ENCODE peak calls at places on chromosomes 13 and 19, in eight cellular contexts. V is stimulated activated CD4-positive, alpha-beta T cell treated with anti-CD3 and anti-CD28 coated beads, Interleukin-2, amount 100 ng/mL, for 4 hours; M is brain pericyte; E is GDM1; G is ELF-1; Q is stimulated activated CD8-positive, alpha-beta memory T cell treated with anti-CD3 and anti-CD28 coated beads, Interleukin-12 subunit alpha, Interleukin-12 subunit beta, amount 100 ng/mL, for 1 hour; N is activated T-cell treated with anti-CD3 and anti-CD28 coated beads, Interleukin-2, amount 50 U/mL, for 4 hours; Y is AG04450. L is an unnamed sample.

GRCh38 chr19:4557971-4558941 is 1.2 kb downstream of the SEMA6B start:
- DNase-seq in V (no peak), M (no peak), E (no peak), G (peak), Q (no peak), N (no peak), Y (no peak), L (peak)

GRCh38 chr13:31093145-31093885 is 68.4 kb downstream of the HSPH1 start:
- DNase-seq in V (no peak), M (no peak), E (no peak), G (no peak), Q (no peak), N (no peak), Y (no peak), L (no peak)

GRCh38 chr19:18541992-18542935 is 1.1 kb downstream of the FKBP8 start:
- DNase-seq in V (no peak), M (no peak), E (no peak), G (no peak), Q (no peak), N (no peak), Y (no peak), L (no peak)

GRCh38 chr13:80524447-80525215 is 183.7 kb upstream of the SPRY2 start:
- DNase-seq in V (no peak), M (no peak), E (no peak), G (no peak), Q (no peak), N (no peak), Y (no peak), L (no peak)

GRCh38 chr13:79435549-79435948 is 29.5 kb upstream of the RBM26 start:
- DNase-seq in V (no peak), M (no peak), E (no peak), G (no peak), Q (no peak), N (no peak), Y (no peak), L (no peak)

GRCh38 chr13:109968876-109969577 is 182.6 kb upstream of the IRS2 start:
- DNase-seq in V (no peak), M (no peak), E (no peak), G (no peak), Q (no peak), N (no peak), Y (no peak), L (no peak)

GRCh38 chr13:21979156-21979819 is 308.4 kb downstream of the FGF9 start:
- DNase-seq in V (no peak), M (no peak), E (no peak), G (no peak), Q (no peak), N (no peak), Y (no peak), L (no peak)

GRCh38 chr13:100645382-100645781 is 29.2 kb downstream of the TMTC4 start:
- DNase-seq in V (no peak), M (no peak), E (no peak), G (no peak), Q (no peak), N (no peak), Y (no peak), L (no peak)

GRCh38 chr19:13146763-13147563 is 3.2 kb downstream of the STX10 start:
- DNase-seq in V (no peak), M (no peak), E (no peak), G (no peak), Q (no peak), N (no peak), Y (no peak), L (no peak)

GRCh38 chr13:51501592-51502205 is 48.9 kb upstream of the INTS6 start:
- DNase-seq in V (no peak), M (no peak), E (no peak), G (no peak), Q (no peak), N (no peak), Y (no peak), L (no peak)

GRCh38 chr19:15562861-15563260 is 52.2 kb upstream of the CYP4F8 start:
- DNase-seq in V (no peak), M (no peak), E (no peak), G (no peak), Q (no peak), N (no peak), Y (peak), L (peak)

GRCh38 chr13:58406545-58406944 is 775.0 kb downstream of the PCDH17 start:
- DNase-seq in V (no peak), M (no peak), E (no peak), G (no peak), Q (no peak), N (no peak), Y (no peak), L (no peak)

GRCh38 chr19:18278521-18279265 is 2.7 kb downstream of the JUND start:
- DNase-seq in V (peak), M (no peak), E (peak), G (peak), Q (no peak), N (peak), Y (no peak), L (peak)

GRCh38 chr13:45859682-45860081 is 8.1 kb upstream of the SIAH3 start:
- DNase-seq in V (no peak), M (no peak), E (no peak), G (peak), Q (no peak), N (no peak), Y (no peak), L (no peak)

GRCh38 chr19:41426952-41427646 is at the start of gene B3GNT8:
- DNase-seq in V (peak), M (no peak), E (no peak), G (peak), Q (no peak), N (peak), Y (peak), L (peak)

GRCh38 chr13:33229446-33230177 is 55.9 kb downstream of the STARD13 start:
- DNase-seq in V (no peak), M (no peak), E (no peak), G (peak), Q (no peak), N (no peak), Y (no peak), L (no peak)

GRCh38 chr13:111166882-111167281 is 51.8 kb downstream of the ARHGEF7 start:
- DNase-seq in V (no peak), M (no peak), E (no peak), G (no peak), Q (no peak), N (no peak), Y (no peak), L (no peak)

GRCh38 chr19:33819875-33820781 is 23.5 kb downstream of the KCTD15 start:
- DNase-seq in V (peak), M (no peak), E (peak), G (peak), Q (no peak), N (peak), Y (no peak), L (peak)

GRCh38 chr13:51675385-51675784 is 91.1 kb downstream of the WDFY2 start:
- DNase-seq in V (no peak), M (no peak), E (no peak), G (no peak), Q (no peak), N (no peak), Y (no peak), L (no peak)

GRCh38 chr13:100235311-100235901 is 146.5 kb downstream of the PCCA start:
- DNase-seq in V (peak), M (peak), E (no peak), G (no peak), Q (no peak), N (no peak), Y (no peak), L (no peak)

GRCh38 chr13:65836066-65836465 is 1394.1 kb downstream of the PCDH9 start:
- DNase-seq in V (no peak), M (no peak), E (no peak), G (no peak), Q (no peak), N (no peak), Y (no peak), L (no peak)

GRCh38 chr13:59746291-59746962 is 417.3 kb downstream of the DIAPH3 start:
- DNase-seq in V (no peak), M (no peak), E (no peak), G (no peak), Q (no peak), N (no peak), Y (peak), L (no peak)

GRCh38 chr13:107192289-107192688 is 624.4 kb upstream of the ARGLU1 start:
- DNase-seq in V (no peak), M (no peak), E (no peak), G (no peak), Q (no peak), N (no peak), Y (no peak), L (no peak)